ENCODE peak calls at places on chromosomes 3 and 15, in four cellular contexts. One of them, this sample, is unnamed.

GRCh38 chr3:160027541-160028195 is 39.0 kb downstream of the IL12A start:
- DNase-seq in stimulated activated CD4-positive, alpha-beta T cell treated with anti-CD3 and anti-CD28 coated beads, Interleukin-2, amount 100 ng/mL, for 48 hours: no peak
- DNase-seq in NCI-H748 treated with DMSO at 0.1 percent for 48 hours: no peak
- DNase-seq in HFFc6: peak; percentile 78
- DNase-seq in this sample: peak; percentile 46

GRCh38 chr3:9088431-9089353 is 125.4 kb upstream of the RAD18 start:
- DNase-seq in HFFc6: no peak
- DNase-seq in stimulated activated CD4-positive, alpha-beta T cell treated with anti-CD3 and anti-CD28 coated beads, Interleukin-2, amount 100 ng/mL, for 48 hours: no peak
- DNase-seq in NCI-H748 treated with DMSO at 0.1 percent for 48 hours: no peak
- DNase-seq in this sample: no peak

GRCh38 chr3:155233213-155233612 is 60.3 kb downstream of the STRIT1 start:
- DNase-seq in stimulated activated CD4-positive, alpha-beta T cell treated with anti-CD3 and anti-CD28 coated beads, Interleukin-2, amount 100 ng/mL, for 48 hours: no peak
- DNase-seq in HFFc6: peak; percentile 88
- DNase-seq in NCI-H748 treated with DMSO at 0.1 percent for 48 hours: no peak
- DNase-seq in this sample: peak; percentile 80

GRCh38 chr3:145623349-145623748 is 537.6 kb downstream of the PLOD2 start:
- DNase-seq in NCI-H748 treated with DMSO at 0.1 percent for 48 hours: no peak
- DNase-seq in HFFc6: no peak
- DNase-seq in stimulated activated CD4-positive, alpha-beta T cell treated with anti-CD3 and anti-CD28 coated beads, Interleukin-2, amount 100 ng/mL, for 48 hours: no peak
- DNase-seq in this sample: no peak

GRCh38 chr3:152222327-152222726 is 46.4 kb upstream of the MBNL1 start:
- DNase-seq in stimulated activated CD4-positive, alpha-beta T cell treated with anti-CD3 and anti-CD28 coated beads, Interleukin-2, amount 100 ng/mL, for 48 hours: no peak
- DNase-seq in NCI-H748 treated with DMSO at 0.1 percent for 48 hours: no peak
- DNase-seq in HFFc6: peak; percentile 61
- DNase-seq in this sample: no peak

GRCh38 chr3:9500108-9501050 is 53.2 kb downstream of the LHFPL4 start:
- DNase-seq in NCI-H748 treated with DMSO at 0.1 percent for 48 hours: no peak
- DNase-seq in stimulated activated CD4-positive, alpha-beta T cell treated with anti-CD3 and anti-CD28 coated beads, Interleukin-2, amount 100 ng/mL, for 48 hours: peak; percentile 80
- DNase-seq in HFFc6: peak; percentile 62
- DNase-seq in this sample: no peak

GRCh38 chr15:36359286-36359685 is 220.1 kb upstream of the CDIN1 start:
- DNase-seq in stimulated activated CD4-positive, alpha-beta T cell treated with anti-CD3 and anti-CD28 coated beads, Interleukin-2, amount 100 ng/mL, for 48 hours: no peak
- DNase-seq in HFFc6: no peak
- DNase-seq in NCI-H748 treated with DMSO at 0.1 percent for 48 hours: no peak
- DNase-seq in this sample: no peak

GRCh38 chr3:56787784-56788256 is 13.9 kb downstream of the ARHGEF3 start:
- DNase-seq in HFFc6: no peak
- DNase-seq in stimulated activated CD4-positive, alpha-beta T cell treated with anti-CD3 and anti-CD28 coated beads, Interleukin-2, amount 100 ng/mL, for 48 hours: no peak
- DNase-seq in NCI-H748 treated with DMSO at 0.1 percent for 48 hours: no peak
- DNase-seq in this sample: no peak

GRCh38 chr3:139225551-139225950 is 118.3 kb upstream of the MRPS22 start:
- DNase-seq in HFFc6: peak; percentile 70
- DNase-seq in NCI-H748 treated with DMSO at 0.1 percent for 48 hours: no peak
- DNase-seq in stimulated activated CD4-positive, alpha-beta T cell treated with anti-CD3 and anti-CD28 coated beads, Interleukin-2, amount 100 ng/mL, for 48 hours: no peak
- DNase-seq in this sample: no peak

GRCh38 chr3:55180936-55181535 is 253.2 kb upstream of the LRTM1 start:
- DNase-seq in NCI-H748 treated with DMSO at 0.1 percent for 48 hours: peak; percentile 17
- DNase-seq in stimulated activated CD4-positive, alpha-beta T cell treated with anti-CD3 and anti-CD28 coated beads, Interleukin-2, amount 100 ng/mL, for 48 hours: no peak
- DNase-seq in HFFc6: peak; percentile 48
- DNase-seq in this sample: no peak

GRCh38 chr15:39181348-39181747 is 399.5 kb upstream of the THBS1 start:
- DNase-seq in stimulated activated CD4-positive, alpha-beta T cell treated with anti-CD3 and anti-CD28 coated beads, Interleukin-2, amount 100 ng/mL, for 48 hours: no peak
- DNase-seq in HFFc6: no peak
- DNase-seq in NCI-H748 treated with DMSO at 0.1 percent for 48 hours: no peak
- DNase-seq in this sample: no peak

GRCh38 chr15:42001236-42001635 is 19.6 kb downstream of the PLA2G4E start:
- DNase-seq in HFFc6: no peak
- DNase-seq in stimulated activated CD4-positive, alpha-beta T cell treated with anti-CD3 and anti-CD28 coated beads, Interleukin-2, amount 100 ng/mL, for 48 hours: no peak
- DNase-seq in NCI-H748 treated with DMSO at 0.1 percent for 48 hours: no peak
- DNase-seq in this sample: no peak

GRCh38 chr15:45141386-45141785 is 11.6 kb downstream of the DUOX1 start:
- DNase-seq in NCI-H748 treated with DMSO at 0.1 percent for 48 hours: no peak
- DNase-seq in stimulated activated CD4-positive, alpha-beta T cell treated with anti-CD3 and anti-CD28 coated beads, Interleukin-2, amount 100 ng/mL, for 48 hours: no peak
- DNase-seq in HFFc6: no peak
- DNase-seq in this sample: no peak

GRCh38 chr3:59850352-59850870 is 800.6 kb upstream of the CFAP20DC start:
- DNase-seq in NCI-H748 treated with DMSO at 0.1 percent for 48 hours: peak; percentile 33
- DNase-seq in HFFc6: no peak
- DNase-seq in stimulated activated CD4-positive, alpha-beta T cell treated with anti-CD3 and anti-CD28 coated beads, Interleukin-2, amount 100 ng/mL, for 48 hours: no peak
- DNase-seq in this sample: peak; percentile 8

GRCh38 chr3:141019244-141019643 is 31.9 kb upstream of the SPSB4 start:
- DNase-seq in NCI-H748 treated with DMSO at 0.1 percent for 48 hours: no peak
- DNase-seq in stimulated activated CD4-positive, alpha-beta T cell treated with anti-CD3 and anti-CD28 coated beads, Interleukin-2, amount 100 ng/mL, for 48 hours: no peak
- DNase-seq in HFFc6: no peak
- DNase-seq in this sample: no peak

GRCh38 chr3:194740859-194741486 is 55.3 kb downstream of the FAM43A start:
- DNase-seq in HFFc6: peak; percentile 40
- DNase-seq in stimulated activated CD4-positive, alpha-beta T cell treated with anti-CD3 and anti-CD28 coated beads, Interleukin-2, amount 100 ng/mL, for 48 hours: no peak
- DNase-seq in NCI-H748 treated with DMSO at 0.1 percent for 48 hours: no peak
- DNase-seq in this sample: peak; percentile 95

GRCh38 chr3:19147905-19148767 is at the start of gene KCNH8:
- DNase-seq in HFFc6: no peak
- DNase-seq in NCI-H748 treated with DMSO at 0.1 percent for 48 hours: peak; percentile 30
- DNase-seq in stimulated activated CD4-positive, alpha-beta T cell treated with anti-CD3 and anti-CD28 coated beads, Interleukin-2, amount 100 ng/mL, for 48 hours: no peak
- DNase-seq in this sample: no peak

GRCh38 chr15:67021455-67021854 is 43.9 kb upstream of the SMAD3 start:
- DNase-seq in NCI-H748 treated with DMSO at 0.1 percent for 48 hours: no peak
- DNase-seq in stimulated activated CD4-positive, alpha-beta T cell treated with anti-CD3 and anti-CD28 coated beads, Interleukin-2, amount 100 ng/mL, for 48 hours: no peak
- DNase-seq in HFFc6: no peak
- DNase-seq in this sample: no peak